ENCODE peak calls at places on chromosomes 12 and 14, in seven cellular contexts. J, Y, D, P, G, C and F are unnamed samples.
A peak's percentile ranks its signal among the peaks of the same experiment; 100 is the strongest.

GRCh38 chr14:103698380-103699260 is 16.6 kb downstream of the XRCC3 start:
- DNase-seq in P (no peak), G (no peak), D (no peak), J (peak; percentile 81), C (no peak), Y (no peak), F (no peak)

GRCh38 chr14:93936926-93937325 is 9.8 kb downstream of the FAM181A start:
- DNase-seq in D (no peak), P (no peak), Y (no peak), C (no peak), J (no peak), G (no peak), F (no peak)

GRCh38 chr12:2083008-2083407 is 30.2 kb downstream of the CACNA1C start:
- DNase-seq in J (no peak), G (no peak), P (no peak), D (no peak), Y (no peak), C (no peak), F (no peak)

GRCh38 chr12:110934093-110934852 is 13.9 kb upstream of the MYL2 start:
- DNase-seq in C (no peak), G (no peak), P (no peak), Y (no peak), J (no peak), D (no peak), F (no peak)

GRCh38 chr12:130456375-130457199 is 118.9 kb downstream of the PIWIL1 start:
- DNase-seq in G (no peak), C (peak; percentile 15), Y (no peak), J (no peak), D (no peak), P (no peak), F (no peak)

GRCh38 chr12:75684678-75685620 is 173.5 kb upstream of the KRR1 start:
- DNase-seq in Y (no peak), C (no peak), G (no peak), P (no peak), D (no peak), J (no peak), F (peak; percentile 86)

GRCh38 chr14:99508896-99509629 is 27.9 kb downstream of the CCNK start:
- DNase-seq in P (no peak), C (no peak), Y (no peak), J (no peak), D (no peak), G (no peak), F (no peak)

GRCh38 chr12:12689672-12690287 is 6.2 kb downstream of the GPR19 start:
- DNase-seq in Y (no peak), D (no peak), G (no peak), J (no peak), C (no peak), P (no peak), F (peak; percentile 49)

GRCh38 chr12:89325495-89325894 is 26.8 kb downstream of the DUSP6 start:
- DNase-seq in D (no peak), C (no peak), G (no peak), Y (no peak), J (no peak), P (no peak), F (no peak)